ENCODE peak calls at places on chromosomes 3 and 15, in nine cellular contexts. N is upper lobe of left lung, B is psoas muscle, S is AG04450, W is WERI-Rb-1, M is breast epithelium, F is hepatocyte, G is tibial artery, P is sigmoid colon. V is an unnamed sample.

GRCh38 chr3:73787620-73788019 is 162.9 kb upstream of the PDZRN3 start:
- DNase-seq in F (no peak), W (no peak), M (no peak), B (no peak), N (no peak), G (no peak), S (no peak), P (no peak), V (no peak)

GRCh38 chr3:114227076-114227475 is 10.3 kb downstream of the ZNF80 start:
- DNase-seq in M (no peak), B (no peak), F (no peak), P (no peak), G (no peak), S (no peak), W (no peak), N (no peak), V (no peak)

GRCh38 chr15:22915866-22916515 is 64.2 kb downstream of the CYFIP1 start:
- DNase-seq in N (no peak), B (no peak), M (no peak), G (no peak), W (no peak), P (no peak), S (no peak), F (no peak), V (no peak)

GRCh38 chr3:158977497-158977896 is 175.6 kb downstream of the MFSD1 start:
- DNase-seq in B (no peak), P (no peak), G (no peak), N (no peak), S (no peak), W (no peak), F (no peak), M (no peak), V (no peak)

GRCh38 chr3:15630646-15631350 is 29.3 kb downstream of the BTD start:
- DNase-seq in B (no peak), M (no peak), N (no peak), F (no peak), P (no peak), G (no peak), W (no peak), S (no peak), V (peak)

GRCh38 chr15:43268111-43269105 is 1.7 kb upstream of the TGM5 start:
- DNase-seq in G (no peak), B (no peak), N (no peak), P (no peak), S (no peak), M (no peak), W (peak), F (no peak), V (peak)

GRCh38 chr15:101048191-101049011 is 129.2 kb downstream of the LRRK1 start:
- DNase-seq in M (no peak), W (peak), P (peak), B (peak), F (no peak), S (no peak), N (no peak), G (no peak), V (no peak)

GRCh38 chr3:194806991-194807685 is 121.5 kb downstream of the FAM43A start:
- DNase-seq in W (no peak), N (no peak), B (no peak), F (peak), P (no peak), S (no peak), G (no peak), M (no peak), V (peak)

GRCh38 chr3:15107075-15107947 is 8.4 kb upstream of the RBSN start:
- DNase-seq in B (no peak), W (no peak), F (peak), G (no peak), N (no peak), P (no peak), S (no peak), M (no peak), V (no peak)

GRCh38 chr15:71443538-71443937 is 328.3 kb downstream of the THSD4 start:
- DNase-seq in F (peak), G (peak), P (no peak), M (no peak), S (no peak), B (peak), N (no peak), W (peak), V (peak)

GRCh38 chr3:130516645-130517512 is at the start of gene COL6A6:
- DNase-seq in G (no peak), S (no peak), N (peak), M (no peak), P (no peak), F (peak), W (no peak), B (no peak), V (no peak)
- H3K4me3 ChIP-seq in G (no peak), S (no peak), N (peak), M (peak), P (peak), F (no peak), W (peak), B (peak), V (peak)

GRCh38 chr3:13658681-13659080 is 109.8 kb downstream of the FBLN2 start:
- DNase-seq in F (no peak), W (no peak), G (no peak), N (no peak), P (no peak), M (no peak), B (no peak), S (no peak), V (no peak)
- TF ChIP-seq CTCF in F (no peak), W (no peak), G (no peak), N (no peak), P (no peak), M (no peak), B (no peak), S (no peak), V (no peak)

DNA sequence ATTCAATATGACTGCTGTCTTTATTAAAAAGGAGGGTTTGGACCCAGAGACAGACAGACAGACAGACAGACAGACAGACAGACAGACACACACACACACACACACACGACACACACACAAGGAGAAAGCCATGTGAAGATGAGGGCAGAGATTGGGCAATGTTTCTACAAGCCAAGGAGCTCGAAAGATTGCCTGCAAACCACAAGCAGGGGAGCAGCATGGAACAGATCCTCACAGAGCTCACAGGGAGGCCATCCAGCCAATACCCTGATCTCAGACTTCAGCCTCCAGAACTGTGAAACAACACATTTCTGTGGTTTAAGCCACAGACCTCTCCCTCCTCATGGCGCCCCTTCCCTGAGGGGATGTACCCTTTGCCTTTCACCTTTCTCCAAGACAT is 35.8 kb upstream of the ABHD2 start:
- DNase-seq in F (no peak), W (no peak), P (no peak), B (no peak), M (peak), N (no peak), S (peak), G (no peak), V (peak)
- H3K4me3 ChIP-seq in F (no peak), W (no peak), P (no peak), B (no peak), M (no peak), N (no peak), S (no peak), G (no peak), V (no peak)

GRCh38 chr3:100580147-100580546 is 29.3 kb upstream of the ADGRG7 start:
- DNase-seq in G (no peak), F (no peak), N (no peak), S (no peak), M (no peak), W (no peak), B (no peak), P (no peak), V (no peak)

GRCh38 chr3:100578646-100579045 is 30.8 kb upstream of the ADGRG7 start:
- DNase-seq in S (no peak), W (no peak), B (no peak), G (no peak), F (no peak), M (no peak), P (no peak), N (no peak), V (no peak)

GRCh38 chr3:100575704-100576103 is 33.7 kb upstream of the ADGRG7 start:
- DNase-seq in B (no peak), G (no peak), M (no peak), N (no peak), S (no peak), F (no peak), W (no peak), P (no peak), V (no peak)

GRCh38 chr3:100574536-100574935 is 34.9 kb upstream of the ADGRG7 start:
- DNase-seq in G (no peak), M (no peak), N (no peak), S (no peak), F (no peak), P (no peak), W (no peak), B (no peak), V (no peak)

GRCh38 chr3:100577382-100578008 is 31.9 kb upstream of the ADGRG7 start:
- DNase-seq in N (no peak), F (no peak), S (no peak), B (no peak), P (no peak), W (no peak), G (no peak), M (no peak), V (no peak)
- TF ChIP-seq CTCF in N (no peak), F (no peak), S (no peak), B (no peak), P (no peak), W (no peak), G (no peak), M (no peak), V (no peak)

GRCh38 chr15:56940388-56940787 is 21.9 kb downstream of the TCF12 start:
- DNase-seq in B (no peak), G (no peak), F (no peak), P (no peak), M (no peak), W (no peak), N (no peak), S (no peak), V (no peak)

GRCh38 chr15:56943398-56943797 is 25.0 kb downstream of the TCF12 start:
- DNase-seq in G (no peak), M (no peak), F (no peak), N (no peak), S (no peak), P (no peak), B (no peak), W (no peak), V (peak)

GRCh38 chr15:56942118-56942517 is 23.7 kb downstream of the TCF12 start:
- DNase-seq in S (no peak), N (no peak), W (no peak), G (no peak), P (no peak), F (no peak), M (no peak), B (no peak), V (no peak)

GRCh38 chr15:56936929-56937328 is 18.5 kb downstream of the TCF12 start:
- DNase-seq in B (no peak), G (no peak), W (no peak), N (no peak), P (no peak), F (no peak), M (no peak), S (no peak), V (no peak)

DNA sequence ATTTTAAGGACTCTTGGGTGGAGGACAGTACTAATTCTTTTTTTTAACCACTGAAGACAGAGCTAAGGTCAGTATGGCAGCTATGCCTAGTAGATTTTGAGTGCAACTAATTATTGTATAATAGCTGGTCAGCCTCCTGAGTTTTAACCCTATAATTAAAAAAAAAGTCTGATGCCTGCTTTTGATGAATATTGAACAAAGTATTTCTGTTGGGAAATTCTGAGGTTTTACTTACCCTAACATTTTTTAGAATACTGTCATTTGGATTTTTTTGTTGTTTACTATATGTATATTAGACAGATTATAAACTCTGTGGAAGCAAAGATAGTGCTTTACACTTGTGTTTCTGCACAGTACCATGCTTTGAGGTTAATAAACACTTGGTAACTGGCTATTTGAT is 20.8 kb downstream of the TCF12 start:
- DNase-seq in F (no peak), G (no peak), P (no peak), N (no peak), S (no peak), B (no peak), W (no peak), M (no peak), V (no peak)
- H3K4me3 ChIP-seq in F (no peak), G (no peak), P (no peak), N (no peak), S (no peak), B (no peak), W (no peak), M (no peak), V (no peak)

DNA sequence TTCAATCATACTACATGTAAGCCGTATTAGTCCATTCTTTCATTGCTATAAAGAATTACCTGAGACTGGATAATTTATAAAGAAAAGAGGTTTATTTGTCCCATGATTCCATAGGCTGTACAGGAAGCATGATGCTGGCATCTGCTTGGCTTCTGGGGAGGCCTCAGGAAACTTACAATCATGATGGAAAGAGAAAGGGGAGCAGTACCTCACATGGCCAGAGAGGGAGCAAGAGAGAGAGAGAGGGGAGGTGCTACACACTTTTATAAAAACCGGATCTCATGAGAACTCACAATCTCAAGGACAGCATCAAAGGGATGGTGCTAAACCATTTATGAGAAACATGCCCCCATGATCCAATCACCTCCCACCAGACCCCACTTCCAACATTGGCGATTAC is 14.3 kb upstream of the CLASP2 start:
- DNase-seq in N (no peak), M (no peak), P (no peak), S (no peak), G (no peak), W (no peak), F (no peak), B (no peak), V (no peak)
- TF ChIP-seq CTCF in N (no peak), M (no peak), P (no peak), S (peak), G (no peak), W (peak), F (no peak), B (no peak), V (peak)

GRCh38 chr3:197782230-197782629 is 8.8 kb upstream of the LRCH3 start:
- DNase-seq in M (no peak), N (no peak), B (no peak), S (no peak), G (no peak), P (no peak), W (no peak), F (no peak), V (no peak)
- H3K4me3 ChIP-seq in M (no peak), N (no peak), B (no peak), S (no peak), G (no peak), P (no peak), W (no peak), F (no peak), V (no peak)

DNA sequence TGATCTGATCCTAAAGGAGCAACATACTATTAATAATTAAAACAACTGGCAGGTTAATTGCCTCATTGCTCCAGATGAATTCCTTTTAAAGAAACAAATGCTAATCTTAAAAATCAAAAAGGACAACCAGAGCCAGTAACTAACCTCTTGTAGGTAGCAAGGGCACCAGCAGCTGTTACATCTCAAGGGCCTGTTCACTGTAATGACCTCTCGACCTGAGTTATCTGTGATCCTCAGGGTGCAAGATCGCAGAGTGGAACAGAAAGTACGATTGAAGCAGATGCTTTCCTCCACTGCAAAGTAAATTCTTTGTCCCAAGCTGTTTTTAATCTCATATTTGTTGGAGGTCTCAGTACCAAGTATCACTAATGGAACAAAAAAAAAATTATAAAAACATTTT is 11.4 kb downstream of the PLSCR5 start:
- DNase-seq in G (no peak), S (no peak), B (no peak), N (no peak), P (no peak), F (no peak), M (no peak), W (no peak), V (no peak)
- TF ChIP-seq CTCF in G (no peak), S (no peak), B (no peak), N (no peak), P (no peak), F (no peak), M (no peak), W (no peak), V (no peak)

V was measured in fibroblast of the aortic adventitia.